ENCODE peak calls at places on chromosome 7, in ten cellular contexts. One of them, this sample, is unnamed. For H3K4me1, the result is how much of the 10 kb centered on the place peaks cover.

GRCh38 chr7:155071916-155072315 is 1.8 kb downstream of the HTR5A start:
- DNase-seq in GM12878: no peak
- DNase-seq in K562: no peak
- DNase-seq in SK-N-SH: no peak
- DNase-seq in ovary: no peak
- DNase-seq in transverse colon: no peak
- DNase-seq in H1: no peak
- DNase-seq in suprapubic skin: no peak
- DNase-seq in A549: no peak
- DNase-seq in tibial nerve: no peak
- DNase-seq in this sample: no peak

GRCh38 chr7:87483131-87483530 is 7.7 kb upstream of the ABCB4 start:
- DNase-seq in GM12878: no peak
- DNase-seq in suprapubic skin: no peak
- DNase-seq in K562: no peak
- DNase-seq in SK-N-SH: no peak
- DNase-seq in transverse colon: no peak
- DNase-seq in H1: no peak
- DNase-seq in tibial nerve: no peak
- DNase-seq in A549: no peak
- DNase-seq in ovary: no peak
- DNase-seq in this sample: no peak

GRCh38 chr7:17939111-17939669 is 1.1 kb downstream of the SNX13 start:
- DNase-seq in SK-N-SH: no peak
- DNase-seq in A549: peak
- DNase-seq in GM12878: no peak
- DNase-seq in H1: no peak
- DNase-seq in ovary: no peak
- DNase-seq in K562: no peak
- DNase-seq in tibial nerve: no peak
- DNase-seq in suprapubic skin: no peak
- DNase-seq in transverse colon: no peak
- DNase-seq in this sample: no peak

GRCh38 chr7:116988363-116988989 is 35.2 kb downstream of the ST7 start:
- DNase-seq in SK-N-SH: peak
- DNase-seq in H1: no peak
- DNase-seq in GM12878: no peak
- DNase-seq in transverse colon: no peak
- DNase-seq in K562: no peak
- DNase-seq in A549: no peak
- DNase-seq in ovary: no peak
- DNase-seq in tibial nerve: no peak
- DNase-seq in suprapubic skin: no peak
- DNase-seq in this sample: no peak

GRCh38 chr7:41874206-41874770 is 171.4 kb upstream of the INHBA start:
- DNase-seq in transverse colon: no peak
- DNase-seq in ovary: no peak
- DNase-seq in GM12878: no peak
- DNase-seq in SK-N-SH: no peak
- DNase-seq in suprapubic skin: no peak
- DNase-seq in K562: no peak
- DNase-seq in tibial nerve: no peak
- DNase-seq in H1: no peak
- DNase-seq in A549: no peak
- DNase-seq in this sample: no peak

GRCh38 chr7:518630-519428 is 817 bp downstream of the PDGFA start:
- DNase-seq in transverse colon: peak
- DNase-seq in tibial nerve: peak
- DNase-seq in H1: no peak
- DNase-seq in A549: peak
- DNase-seq in GM12878: no peak
- DNase-seq in K562: peak
- DNase-seq in SK-N-SH: peak
- DNase-seq in suprapubic skin: no peak
- DNase-seq in ovary: peak
- DNase-seq in this sample: peak

GRCh38 chr7:77335581-77335980 is 80.6 kb downstream of the GSAP start:
- DNase-seq in tibial nerve: no peak
- DNase-seq in GM12878: no peak
- DNase-seq in K562: no peak
- DNase-seq in SK-N-SH: no peak
- DNase-seq in transverse colon: no peak
- DNase-seq in suprapubic skin: no peak
- DNase-seq in H1: no peak
- DNase-seq in A549: no peak
- DNase-seq in ovary: no peak
- DNase-seq in this sample: no peak

GRCh38 chr7:17663056-17663675 is 277.1 kb downstream of the SNX13 start:
- DNase-seq in GM12878: no peak
- DNase-seq in SK-N-SH: no peak
- DNase-seq in H1: no peak
- DNase-seq in suprapubic skin: no peak
- DNase-seq in ovary: no peak
- DNase-seq in transverse colon: no peak
- DNase-seq in A549: peak
- DNase-seq in tibial nerve: no peak
- DNase-seq in K562: no peak
- DNase-seq in this sample: no peak

GRCh38 chr7:99619571-99620130 is 2.9 kb downstream of the ZSCAN25 start:
- DNase-seq in transverse colon: no peak
- DNase-seq in tibial nerve: no peak
- DNase-seq in GM12878: no peak
- DNase-seq in ovary: no peak
- DNase-seq in suprapubic skin: no peak
- DNase-seq in H1: no peak
- DNase-seq in SK-N-SH: no peak
- DNase-seq in K562: no peak
- DNase-seq in A549: no peak
- DNase-seq in this sample: no peak

DNA sequence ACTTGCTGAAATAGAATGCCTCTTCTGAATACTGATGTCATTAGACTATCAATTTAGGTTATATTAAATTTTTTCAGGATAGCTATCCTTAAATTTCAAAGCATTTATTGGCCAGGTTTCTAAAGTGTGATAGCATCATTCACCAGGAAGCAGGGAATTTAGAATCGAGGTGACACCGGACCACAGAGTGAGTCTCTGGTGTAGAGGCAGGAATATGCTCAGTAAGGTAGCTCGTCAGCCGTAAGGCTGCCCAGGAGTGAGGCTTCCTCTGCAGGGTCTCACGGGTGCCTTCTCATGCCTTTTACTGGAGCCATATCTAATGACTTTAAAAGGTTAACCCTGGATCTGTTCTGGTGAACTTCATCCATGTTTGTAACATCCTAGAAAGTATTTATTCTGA is 170.8 kb upstream of the KLF14 start:
- DNase-seq in ovary: peak
- DNase-seq in H1: no peak
- DNase-seq in transverse colon: no peak
- DNase-seq in SK-N-SH: no peak
- DNase-seq in A549: no peak
- DNase-seq in K562: no peak
- DNase-seq in tibial nerve: no peak
- DNase-seq in GM12878: no peak
- DNase-seq in suprapubic skin: no peak
- DNase-seq in this sample: no peak
- H3K4me1 ChIP-seq in ovary: under half
- H3K4me1 ChIP-seq in H1: under half
- H3K4me1 ChIP-seq in transverse colon: half or more
- H3K4me1 ChIP-seq in SK-N-SH: half or more
- H3K4me1 ChIP-seq in A549: half or more
- H3K4me1 ChIP-seq in K562: under half
- H3K4me1 ChIP-seq in tibial nerve: half or more
- H3K4me1 ChIP-seq in GM12878: under half
- H3K4me1 ChIP-seq in suprapubic skin: half or more
- H3K4me1 ChIP-seq in this sample: under half

GRCh38 chr7:133797355-133797754 is 329.8 kb upstream of the LRGUK start:
- DNase-seq in SK-N-SH: peak
- DNase-seq in K562: no peak
- DNase-seq in H1: no peak
- DNase-seq in tibial nerve: no peak
- DNase-seq in suprapubic skin: no peak
- DNase-seq in A549: no peak
- DNase-seq in transverse colon: no peak
- DNase-seq in ovary: no peak
- DNase-seq in GM12878: no peak
- DNase-seq in this sample: no peak
- H3K27ac ChIP-seq in SK-N-SH: peak
- H3K27ac ChIP-seq in K562: no peak
- H3K27ac ChIP-seq in H1: no peak
- H3K27ac ChIP-seq in tibial nerve: no peak
- H3K27ac ChIP-seq in suprapubic skin: no peak
- H3K27ac ChIP-seq in A549: no peak
- H3K27ac ChIP-seq in transverse colon: no peak
- H3K27ac ChIP-seq in ovary: no peak
- H3K27ac ChIP-seq in GM12878: no peak
- H3K27ac ChIP-seq in this sample: no peak

GRCh38 chr7:158239290-158239981 is 348.2 kb downstream of the PTPRN2 start:
- DNase-seq in transverse colon: peak
- DNase-seq in H1: no peak
- DNase-seq in A549: no peak
- DNase-seq in K562: peak
- DNase-seq in GM12878: no peak
- DNase-seq in ovary: no peak
- DNase-seq in tibial nerve: no peak
- DNase-seq in SK-N-SH: peak
- DNase-seq in suprapubic skin: no peak
- DNase-seq in this sample: no peak
- TF ChIP-seq EP300 in transverse colon: no peak
- TF ChIP-seq EP300 in H1: no peak
- TF ChIP-seq EP300 in A549: no peak
- TF ChIP-seq EP300 in K562: no peak
- TF ChIP-seq EP300 in GM12878: no peak
- TF ChIP-seq EP300 in ovary: no peak
- TF ChIP-seq EP300 in tibial nerve: peak
- TF ChIP-seq EP300 in SK-N-SH: no peak
- TF ChIP-seq EP300 in suprapubic skin: no peak
- TF ChIP-seq EP300 in this sample: no peak

GRCh38 chr7:43594020-43594419 is 11.1 kb downstream of the STK17A start:
- DNase-seq in A549: no peak
- DNase-seq in transverse colon: no peak
- DNase-seq in GM12878: no peak
- DNase-seq in ovary: no peak
- DNase-seq in suprapubic skin: no peak
- DNase-seq in tibial nerve: no peak
- DNase-seq in H1: no peak
- DNase-seq in K562: no peak
- DNase-seq in SK-N-SH: no peak
- DNase-seq in this sample: no peak

GRCh38 chr7:43593010-43593409 is 10.1 kb downstream of the STK17A start:
- DNase-seq in A549: no peak
- DNase-seq in ovary: no peak
- DNase-seq in tibial nerve: no peak
- DNase-seq in transverse colon: no peak
- DNase-seq in K562: no peak
- DNase-seq in SK-N-SH: no peak
- DNase-seq in suprapubic skin: no peak
- DNase-seq in GM12878: no peak
- DNase-seq in H1: no peak
- DNase-seq in this sample: no peak

GRCh38 chr7:43591551-43592180 is 8.8 kb downstream of the STK17A start:
- DNase-seq in SK-N-SH: no peak
- DNase-seq in ovary: no peak
- DNase-seq in K562: no peak
- DNase-seq in H1: no peak
- DNase-seq in suprapubic skin: no peak
- DNase-seq in tibial nerve: no peak
- DNase-seq in GM12878: no peak
- DNase-seq in transverse colon: no peak
- DNase-seq in A549: no peak
- DNase-seq in this sample: no peak

GRCh38 chr7:43590862-43591550 is 8.1 kb downstream of the STK17A start:
- DNase-seq in ovary: no peak
- DNase-seq in tibial nerve: no peak
- DNase-seq in SK-N-SH: no peak
- DNase-seq in H1: no peak
- DNase-seq in A549: no peak
- DNase-seq in GM12878: peak
- DNase-seq in transverse colon: no peak
- DNase-seq in K562: no peak
- DNase-seq in suprapubic skin: no peak
- DNase-seq in this sample: no peak

DNA sequence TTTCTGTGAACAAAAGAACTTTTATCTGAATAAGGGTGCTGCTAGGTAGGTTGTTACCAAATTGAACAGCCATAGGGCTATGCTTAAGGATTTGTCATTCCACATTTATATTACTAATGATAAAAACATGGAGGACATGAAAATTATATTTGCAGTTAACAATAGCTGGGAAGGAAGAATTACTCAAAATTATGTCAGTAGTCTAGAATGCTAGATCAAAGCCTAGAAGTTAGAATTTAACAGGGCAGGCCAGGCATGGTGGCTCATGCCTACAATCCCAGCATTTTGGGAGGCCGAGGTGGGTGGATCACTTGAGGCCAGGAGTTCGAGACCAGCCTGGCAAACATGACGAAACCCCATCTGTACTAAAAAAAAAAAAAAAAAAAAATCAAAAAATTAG is 9.4 kb downstream of the STK17A start:
- DNase-seq in H1: no peak
- DNase-seq in A549: no peak
- DNase-seq in SK-N-SH: no peak
- DNase-seq in transverse colon: no peak
- DNase-seq in ovary: no peak
- DNase-seq in tibial nerve: no peak
- DNase-seq in GM12878: no peak
- DNase-seq in suprapubic skin: no peak
- DNase-seq in K562: no peak
- DNase-seq in this sample: no peak
- H3K4me1 ChIP-seq in H1: under half
- H3K4me1 ChIP-seq in A549: half or more
- H3K4me1 ChIP-seq in SK-N-SH: under half
- H3K4me1 ChIP-seq in transverse colon: under half
- H3K4me1 ChIP-seq in ovary: under half
- H3K4me1 ChIP-seq in tibial nerve: half or more
- H3K4me1 ChIP-seq in GM12878: under half
- H3K4me1 ChIP-seq in suprapubic skin: under half
- H3K4me1 ChIP-seq in K562: under half
- H3K4me1 ChIP-seq in this sample: under half

GRCh38 chr7:131208777-131209176 is 118.9 kb upstream of the MKLN1 start:
- DNase-seq in H1: no peak
- DNase-seq in ovary: no peak
- DNase-seq in K562: no peak
- DNase-seq in A549: no peak
- DNase-seq in GM12878: no peak
- DNase-seq in suprapubic skin: no peak
- DNase-seq in tibial nerve: no peak
- DNase-seq in transverse colon: no peak
- DNase-seq in SK-N-SH: no peak
- DNase-seq in this sample: no peak

GRCh38 chr7:131210618-131211017 is 117.1 kb upstream of the MKLN1 start:
- DNase-seq in transverse colon: no peak
- DNase-seq in tibial nerve: no peak
- DNase-seq in GM12878: no peak
- DNase-seq in ovary: no peak
- DNase-seq in H1: no peak
- DNase-seq in suprapubic skin: no peak
- DNase-seq in A549: no peak
- DNase-seq in K562: no peak
- DNase-seq in SK-N-SH: no peak
- DNase-seq in this sample: no peak

GRCh38 chr7:131211500-131211899 is 116.2 kb upstream of the MKLN1 start:
- DNase-seq in SK-N-SH: no peak
- DNase-seq in tibial nerve: no peak
- DNase-seq in transverse colon: no peak
- DNase-seq in ovary: no peak
- DNase-seq in H1: no peak
- DNase-seq in GM12878: no peak
- DNase-seq in K562: no peak
- DNase-seq in suprapubic skin: no peak
- DNase-seq in A549: no peak
- DNase-seq in this sample: no peak

GRCh38 chr7:131212114-131212513 is 115.6 kb upstream of the MKLN1 start:
- DNase-seq in tibial nerve: no peak
- DNase-seq in A549: no peak
- DNase-seq in H1: no peak
- DNase-seq in ovary: no peak
- DNase-seq in suprapubic skin: no peak
- DNase-seq in SK-N-SH: no peak
- DNase-seq in GM12878: no peak
- DNase-seq in K562: no peak
- DNase-seq in transverse colon: no peak
- DNase-seq in this sample: no peak
- H3K27ac ChIP-seq in tibial nerve: peak
- H3K27ac ChIP-seq in A549: no peak
- H3K27ac ChIP-seq in H1: no peak
- H3K27ac ChIP-seq in ovary: no peak
- H3K27ac ChIP-seq in suprapubic skin: peak
- H3K27ac ChIP-seq in SK-N-SH: no peak
- H3K27ac ChIP-seq in GM12878: no peak
- H3K27ac ChIP-seq in K562: no peak
- H3K27ac ChIP-seq in transverse colon: no peak
- H3K27ac ChIP-seq in this sample: no peak